ENCODE peak calls at places on chromosomes 16 and 17, in six cellular contexts. One of them, this sample, is unnamed.

GRCh38 chr17:76844485-76844829 is 23.7 kb upstream of the MGAT5B start:
- DNase-seq in right cardiac atrium: no peak
- DNase-seq in upper lobe of right lung: no peak
- DNase-seq in endothelial cell of umbilical vein: no peak
- DNase-seq in CD8-positive, alpha-beta memory T cell: no peak
- DNase-seq in vagina: no peak
- DNase-seq in this sample: no peak

GRCh38 chr17:12958786-12959185 is 59.0 kb downstream of the ELAC2 start:
- DNase-seq in right cardiac atrium: no peak
- DNase-seq in upper lobe of right lung: no peak
- DNase-seq in endothelial cell of umbilical vein: no peak
- DNase-seq in CD8-positive, alpha-beta memory T cell: no peak
- DNase-seq in vagina: no peak
- DNase-seq in this sample: no peak

GRCh38 chr16:86882586-86883280 is 304.4 kb downstream of the FOXL1 start:
- DNase-seq in right cardiac atrium: peak
- DNase-seq in upper lobe of right lung: peak
- DNase-seq in endothelial cell of umbilical vein: peak
- DNase-seq in CD8-positive, alpha-beta memory T cell: no peak
- DNase-seq in vagina: no peak
- DNase-seq in this sample: no peak

GRCh38 chr16:27408012-27408601 is 6.1 kb downstream of the IL21R start:
- DNase-seq in right cardiac atrium: no peak
- DNase-seq in upper lobe of right lung: no peak
- DNase-seq in endothelial cell of umbilical vein: peak
- DNase-seq in CD8-positive, alpha-beta memory T cell: no peak
- DNase-seq in vagina: no peak
- DNase-seq in this sample: peak

GRCh38 chr16:89217388-89218191 is at the start of gene ZNF778:
- DNase-seq in right cardiac atrium: peak
- DNase-seq in upper lobe of right lung: peak
- DNase-seq in endothelial cell of umbilical vein: peak
- DNase-seq in CD8-positive, alpha-beta memory T cell: peak
- DNase-seq in vagina: no peak
- DNase-seq in this sample: peak

GRCh38 chr16:71353736-71354135 is 4.8 kb upstream of the CALB2 start:
- DNase-seq in right cardiac atrium: no peak
- DNase-seq in upper lobe of right lung: no peak
- DNase-seq in endothelial cell of umbilical vein: no peak
- DNase-seq in CD8-positive, alpha-beta memory T cell: no peak
- DNase-seq in vagina: no peak
- DNase-seq in this sample: no peak

GRCh38 chr16:57390635-57391307 is 13.8 kb upstream of the CCL17 start:
- DNase-seq in right cardiac atrium: no peak
- DNase-seq in upper lobe of right lung: no peak
- DNase-seq in endothelial cell of umbilical vein: peak
- DNase-seq in CD8-positive, alpha-beta memory T cell: no peak
- DNase-seq in vagina: no peak
- DNase-seq in this sample: no peak

GRCh38 chr16:89599451-89599858 is 14.0 kb upstream of the DPEP1 start:
- DNase-seq in right cardiac atrium: no peak
- DNase-seq in upper lobe of right lung: no peak
- DNase-seq in endothelial cell of umbilical vein: no peak
- DNase-seq in CD8-positive, alpha-beta memory T cell: peak
- DNase-seq in vagina: no peak
- DNase-seq in this sample: no peak

GRCh38 chr16:81279375-81279774 is 35.4 kb upstream of the GAN start:
- DNase-seq in right cardiac atrium: no peak
- DNase-seq in upper lobe of right lung: no peak
- DNase-seq in endothelial cell of umbilical vein: peak
- DNase-seq in CD8-positive, alpha-beta memory T cell: no peak
- DNase-seq in vagina: no peak
- DNase-seq in this sample: no peak

GRCh38 chr16:56382459-56382858 is 42.9 kb downstream of the AMFR start:
- DNase-seq in right cardiac atrium: no peak
- DNase-seq in upper lobe of right lung: no peak
- DNase-seq in endothelial cell of umbilical vein: no peak
- DNase-seq in CD8-positive, alpha-beta memory T cell: no peak
- DNase-seq in vagina: no peak
- DNase-seq in this sample: no peak

GRCh38 chr16:25126820-25127232 is 15.3 kb downstream of the LCMT1 start:
- DNase-seq in right cardiac atrium: no peak
- DNase-seq in upper lobe of right lung: no peak
- DNase-seq in endothelial cell of umbilical vein: peak
- DNase-seq in CD8-positive, alpha-beta memory T cell: no peak
- DNase-seq in vagina: no peak
- DNase-seq in this sample: peak

GRCh38 chr17:60390881-60391418 is 983 bp downstream of the USP32 start:
- DNase-seq in right cardiac atrium: peak
- DNase-seq in upper lobe of right lung: no peak
- DNase-seq in endothelial cell of umbilical vein: peak
- DNase-seq in CD8-positive, alpha-beta memory T cell: no peak
- DNase-seq in vagina: peak
- DNase-seq in this sample: peak

GRCh38 chr16:46859719-46860152 is 24.4 kb upstream of the GPT2 start:
- DNase-seq in right cardiac atrium: no peak
- DNase-seq in upper lobe of right lung: no peak
- DNase-seq in endothelial cell of umbilical vein: peak
- DNase-seq in CD8-positive, alpha-beta memory T cell: no peak
- DNase-seq in vagina: no peak
- DNase-seq in this sample: peak

GRCh38 chr17:27575912-27576252 is 55.1 kb upstream of the LGALS9 start:
- DNase-seq in right cardiac atrium: no peak
- DNase-seq in upper lobe of right lung: no peak
- DNase-seq in endothelial cell of umbilical vein: no peak
- DNase-seq in CD8-positive, alpha-beta memory T cell: no peak
- DNase-seq in vagina: no peak
- DNase-seq in this sample: no peak

GRCh38 chr17:40069751-40070643 is 7.2 kb downstream of the THRA start:
- DNase-seq in right cardiac atrium: peak
- DNase-seq in upper lobe of right lung: no peak
- DNase-seq in endothelial cell of umbilical vein: peak
- DNase-seq in CD8-positive, alpha-beta memory T cell: peak
- DNase-seq in vagina: no peak
- DNase-seq in this sample: peak

GRCh38 chr16:7352114-7352513 is 19.5 kb downstream of the RBFOX1 start:
- DNase-seq in right cardiac atrium: no peak
- DNase-seq in upper lobe of right lung: no peak
- DNase-seq in endothelial cell of umbilical vein: no peak
- DNase-seq in CD8-positive, alpha-beta memory T cell: no peak
- DNase-seq in vagina: no peak
- DNase-seq in this sample: no peak

GRCh38 chr17:27990100-27990499 is 52.4 kb upstream of the NLK start:
- DNase-seq in right cardiac atrium: no peak
- DNase-seq in upper lobe of right lung: no peak
- DNase-seq in endothelial cell of umbilical vein: no peak
- DNase-seq in CD8-positive, alpha-beta memory T cell: no peak
- DNase-seq in vagina: no peak
- DNase-seq in this sample: no peak

GRCh38 chr16:20676867-20677266 is 20.6 kb downstream of the ACSM1 start:
- DNase-seq in right cardiac atrium: no peak
- DNase-seq in upper lobe of right lung: no peak
- DNase-seq in endothelial cell of umbilical vein: no peak
- DNase-seq in CD8-positive, alpha-beta memory T cell: no peak
- DNase-seq in vagina: no peak
- DNase-seq in this sample: no peak

GRCh38 chr16:20678242-20678641 is 19.2 kb downstream of the ACSM1 start:
- DNase-seq in right cardiac atrium: no peak
- DNase-seq in upper lobe of right lung: no peak
- DNase-seq in endothelial cell of umbilical vein: no peak
- DNase-seq in CD8-positive, alpha-beta memory T cell: no peak
- DNase-seq in vagina: no peak
- DNase-seq in this sample: no peak

GRCh38 chr16:20675488-20676267 is 21.8 kb downstream of the ACSM1 start:
- DNase-seq in right cardiac atrium: peak
- DNase-seq in upper lobe of right lung: no peak
- DNase-seq in endothelial cell of umbilical vein: peak
- DNase-seq in CD8-positive, alpha-beta memory T cell: no peak
- DNase-seq in vagina: no peak
- DNase-seq in this sample: no peak

GRCh38 chr16:20674684-20675487 is 22.6 kb downstream of the ACSM1 start:
- DNase-seq in right cardiac atrium: peak
- DNase-seq in upper lobe of right lung: no peak
- DNase-seq in endothelial cell of umbilical vein: peak
- DNase-seq in CD8-positive, alpha-beta memory T cell: no peak
- DNase-seq in vagina: no peak
- DNase-seq in this sample: no peak

GRCh38 chr16:20676268-20676828 is 21.1 kb downstream of the ACSM1 start:
- DNase-seq in right cardiac atrium: peak
- DNase-seq in upper lobe of right lung: no peak
- DNase-seq in endothelial cell of umbilical vein: peak
- DNase-seq in CD8-positive, alpha-beta memory T cell: no peak
- DNase-seq in vagina: no peak
- DNase-seq in this sample: no peak
- H3K27ac ChIP-seq in right cardiac atrium: no peak
- H3K27ac ChIP-seq in upper lobe of right lung: peak
- H3K27ac ChIP-seq in endothelial cell of umbilical vein: no peak
- H3K27ac ChIP-seq in CD8-positive, alpha-beta memory T cell: peak
- H3K27ac ChIP-seq in vagina: peak
- H3K27ac ChIP-seq in this sample: no peak

GRCh38 chr17:37743875-37744632 is 805 bp downstream of the HNF1B start:
- DNase-seq in right cardiac atrium: peak
- DNase-seq in upper lobe of right lung: peak
- DNase-seq in endothelial cell of umbilical vein: no peak
- DNase-seq in CD8-positive, alpha-beta memory T cell: no peak
- DNase-seq in vagina: no peak
- DNase-seq in this sample: no peak

GRCh38 chr17:37744633-37744927 is 279 bp downstream of the HNF1B start:
- DNase-seq in right cardiac atrium: peak
- DNase-seq in upper lobe of right lung: no peak
- DNase-seq in endothelial cell of umbilical vein: no peak
- DNase-seq in CD8-positive, alpha-beta memory T cell: no peak
- DNase-seq in vagina: no peak
- DNase-seq in this sample: no peak

GRCh38 chr17:37742114-37742761 is 2.6 kb downstream of the HNF1B start:
- DNase-seq in right cardiac atrium: peak
- DNase-seq in upper lobe of right lung: no peak
- DNase-seq in endothelial cell of umbilical vein: peak
- DNase-seq in CD8-positive, alpha-beta memory T cell: no peak
- DNase-seq in vagina: no peak
- DNase-seq in this sample: no peak

GRCh38 chr17:37742762-37743611 is 1.9 kb downstream of the HNF1B start:
- DNase-seq in right cardiac atrium: peak
- DNase-seq in upper lobe of right lung: no peak
- DNase-seq in endothelial cell of umbilical vein: no peak
- DNase-seq in CD8-positive, alpha-beta memory T cell: no peak
- DNase-seq in vagina: no peak
- DNase-seq in this sample: no peak

GRCh38 chr17:37743612-37743874 is 1.3 kb downstream of the HNF1B start:
- DNase-seq in right cardiac atrium: peak
- DNase-seq in upper lobe of right lung: peak
- DNase-seq in endothelial cell of umbilical vein: no peak
- DNase-seq in CD8-positive, alpha-beta memory T cell: no peak
- DNase-seq in vagina: no peak
- DNase-seq in this sample: no peak
- H3K4me3 ChIP-seq in right cardiac atrium: peak
- H3K4me3 ChIP-seq in upper lobe of right lung: peak
- H3K4me3 ChIP-seq in endothelial cell of umbilical vein: no peak
- H3K4me3 ChIP-seq in CD8-positive, alpha-beta memory T cell: no peak
- H3K4me3 ChIP-seq in vagina: no peak
- H3K4me3 ChIP-seq in this sample: no peak

GRCh38 chr17:42537156-42537805 is 1.2 kb downstream of the NAGLU start:
- DNase-seq in right cardiac atrium: peak
- DNase-seq in upper lobe of right lung: peak
- DNase-seq in endothelial cell of umbilical vein: no peak
- DNase-seq in CD8-positive, alpha-beta memory T cell: no peak
- DNase-seq in vagina: no peak
- DNase-seq in this sample: no peak
- H3K27ac ChIP-seq in right cardiac atrium: peak
- H3K27ac ChIP-seq in upper lobe of right lung: peak
- H3K27ac ChIP-seq in endothelial cell of umbilical vein: no peak
- H3K27ac ChIP-seq in CD8-positive, alpha-beta memory T cell: peak
- H3K27ac ChIP-seq in vagina: peak
- H3K27ac ChIP-seq in this sample: no peak

GRCh38 chr17:81481011-81481799 is 31.4 kb downstream of the ACTG1 start:
- DNase-seq in right cardiac atrium: peak
- DNase-seq in upper lobe of right lung: peak
- DNase-seq in endothelial cell of umbilical vein: peak
- DNase-seq in CD8-positive, alpha-beta memory T cell: peak
- DNase-seq in vagina: no peak
- DNase-seq in this sample: no peak

GRCh38 chr17:81482673-81483072 is 29.9 kb downstream of the ACTG1 start:
- DNase-seq in right cardiac atrium: no peak
- DNase-seq in upper lobe of right lung: no peak
- DNase-seq in endothelial cell of umbilical vein: no peak
- DNase-seq in CD8-positive, alpha-beta memory T cell: no peak
- DNase-seq in vagina: no peak
- DNase-seq in this sample: no peak

GRCh38 chr17:81480140-81480917 is 32.3 kb downstream of the ACTG1 start:
- DNase-seq in right cardiac atrium: peak
- DNase-seq in upper lobe of right lung: no peak
- DNase-seq in endothelial cell of umbilical vein: no peak
- DNase-seq in CD8-positive, alpha-beta memory T cell: no peak
- DNase-seq in vagina: no peak
- DNase-seq in this sample: peak

GRCh38 chr17:81483085-81483861 is 29.3 kb downstream of the ACTG1 start:
- DNase-seq in right cardiac atrium: no peak
- DNase-seq in upper lobe of right lung: no peak
- DNase-seq in endothelial cell of umbilical vein: no peak
- DNase-seq in CD8-positive, alpha-beta memory T cell: no peak
- DNase-seq in vagina: no peak
- DNase-seq in this sample: no peak

GRCh38 chr17:81481815-81482505 is 30.6 kb downstream of the ACTG1 start:
- DNase-seq in right cardiac atrium: no peak
- DNase-seq in upper lobe of right lung: no peak
- DNase-seq in endothelial cell of umbilical vein: no peak
- DNase-seq in CD8-positive, alpha-beta memory T cell: no peak
- DNase-seq in vagina: no peak
- DNase-seq in this sample: no peak
- H3K4me3 ChIP-seq in right cardiac atrium: peak
- H3K4me3 ChIP-seq in upper lobe of right lung: peak
- H3K4me3 ChIP-seq in endothelial cell of umbilical vein: peak
- H3K4me3 ChIP-seq in CD8-positive, alpha-beta memory T cell: peak
- H3K4me3 ChIP-seq in vagina: peak
- H3K4me3 ChIP-seq in this sample: peak

DNA sequence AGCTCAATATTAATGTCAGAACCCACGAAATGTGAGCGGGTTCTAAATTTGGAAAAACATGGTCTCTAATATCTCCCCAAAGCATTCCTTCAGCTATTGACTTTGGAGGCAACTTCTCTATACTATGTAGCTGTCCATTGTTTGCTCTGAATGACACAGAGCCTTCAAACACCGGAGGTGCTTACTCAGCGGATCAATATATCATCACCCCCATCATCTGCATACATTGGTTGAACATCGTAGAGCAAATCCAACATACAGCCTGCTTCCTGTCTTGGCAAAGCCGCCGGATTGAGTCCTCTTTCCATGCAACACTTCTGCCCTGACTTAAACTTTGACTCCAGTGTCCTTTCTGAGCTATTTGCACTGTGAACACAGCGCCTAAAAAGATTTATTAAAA is 61.3 kb downstream of the C17orf67 start:
- DNase-seq in right cardiac atrium: no peak
- DNase-seq in upper lobe of right lung: no peak
- DNase-seq in endothelial cell of umbilical vein: no peak
- DNase-seq in CD8-positive, alpha-beta memory T cell: no peak
- DNase-seq in vagina: no peak
- DNase-seq in this sample: no peak
- H3K27ac ChIP-seq in right cardiac atrium: no peak
- H3K27ac ChIP-seq in upper lobe of right lung: no peak
- H3K27ac ChIP-seq in endothelial cell of umbilical vein: no peak
- H3K27ac ChIP-seq in CD8-positive, alpha-beta memory T cell: no peak
- H3K27ac ChIP-seq in vagina: no peak
- H3K27ac ChIP-seq in this sample: no peak